ENCODE peak calls at places on chromosomes 7 and 10, in ten cellular contexts. P is NCI-H345; H is glomerular endothelial cell; L is lower leg skin; F is stomach; X is activated CD8-positive, alpha-beta memory T cell treated with anti-CD3 and anti-CD28 coated beads for 24 hours; C is AG08395; E is NCI-H1105; A is IMR-90; Q is NCI-H1092. W is an unnamed sample.

GRCh38 chr7:138842111-138842510 is 44.1 kb upstream of the ATP6V0A4 start:
- DNase-seq in X (no peak), C (peak), Q (no peak), F (no peak), H (peak), L (no peak), E (no peak), A (peak), P (no peak), W (no peak)

GRCh38 chr10:77168861-77169260 is 468.7 kb downstream of the KCNMA1 start:
- DNase-seq in X (no peak), C (no peak), E (no peak), L (no peak), P (no peak), H (no peak), A (no peak), Q (no peak), F (no peak), W (no peak)

GRCh38 chr7:78435355-78435754 is 636.8 kb downstream of the PHTF2 start:
- DNase-seq in C (peak), H (no peak), P (no peak), A (no peak), Q (no peak), X (no peak), F (no peak), L (no peak), E (no peak), W (no peak)

GRCh38 chr10:129780901-129781795 is 182.9 kb downstream of the EBF3 start:
- DNase-seq in E (no peak), C (no peak), P (no peak), Q (no peak), X (no peak), A (no peak), F (no peak), H (no peak), L (no peak), W (no peak)

GRCh38 chr10:132575320-132576201 is 38.0 kb downstream of the INPP5A start:
- DNase-seq in A (peak), Q (no peak), L (peak), E (no peak), X (no peak), P (no peak), H (no peak), C (no peak), F (peak), W (no peak)

GRCh38 chr7:144787127-144787526 is 48.7 kb downstream of the TPK1 start:
- DNase-seq in F (no peak), H (no peak), C (no peak), Q (no peak), X (no peak), P (no peak), E (no peak), L (no peak), A (no peak), W (no peak)

GRCh38 chr7:38232475-38233366 is 40.7 kb downstream of the TARP start:
- DNase-seq in Q (no peak), E (no peak), F (peak), X (peak), L (no peak), C (no peak), H (no peak), A (peak), P (no peak), W (no peak)

GRCh38 chr10:90884414-90884813 is 12.6 kb downstream of the RPP30 start:
- DNase-seq in X (no peak), E (no peak), L (no peak), H (no peak), P (no peak), Q (no peak), A (peak), C (peak), F (no peak), W (no peak)

W was measured in NCI-H748 treated with DMSO at 0.1 percent for 48 hours.